ENCODE peak calls at places on chromosomes 4 and X, in ten cellular contexts. L is CD14-positive monocyte; F is GM04504; M is activated CD8-positive, alpha-beta memory T cell treated with anti-CD3 and anti-CD28 coated beads for 4 hours; G is non-pigmented ciliary epithelial cell; Y is cardiac muscle cell; I is activated B cell treated with CpG ODN at 0.5 μM for 24 hours; S is globus pallidus; H is nephron progenitor cell; T is T-helper 1 cell. X is an unnamed sample.

GRCh38 chrX:19342331-19342906 is 1.3 kb upstream of the PDHA1 start:
- DNase-seq in L (no peak), F (no peak), M (no peak), G (no peak), Y (peak; percentile 10), I (no peak), S (no peak), H (no peak), T (no peak), X (peak; percentile 15)

GRCh38 chrX:136768469-136769084 is 12.2 kb downstream of the ARHGEF6 start:
- DNase-seq in L (peak; percentile 75), F (peak; percentile 83), M (no peak), G (peak; percentile 67), Y (peak; percentile 83), I (no peak), S (no peak), H (no peak), T (peak; percentile 12), X (peak; percentile 54)

GRCh38 chrX:139826065-139827044 is 106.5 kb downstream of the ATP11C start:
- DNase-seq in L (no peak), F (peak; percentile 44), M (no peak), G (peak; percentile 23), Y (peak; percentile 44), I (no peak), S (peak; percentile 10), H (no peak), T (no peak), X (no peak)

GRCh38 chrX:78063687-78064086 is 40.4 kb upstream of the PGK1 start:
- DNase-seq in L (no peak), F (no peak), M (no peak), G (no peak), Y (no peak), I (no peak), S (no peak), H (no peak), T (no peak), X (no peak)

GRCh38 chr4:136643416-136643815 is 888.9 kb downstream of the PCDH18 start:
- DNase-seq in L (no peak), F (no peak), M (no peak), G (no peak), Y (no peak), I (no peak), S (no peak), H (no peak), T (no peak), X (no peak)

GRCh38 chr4:145885666-145886065 is 53.0 kb downstream of the ZNF827 start:
- DNase-seq in L (no peak), F (no peak), M (no peak), G (no peak), Y (no peak), I (no peak), S (no peak), H (no peak), T (no peak), X (no peak)

GRCh38 chr4:170391066-170391754 is 301.5 kb upstream of the AADAT start:
- DNase-seq in L (no peak), F (peak; percentile 76), M (no peak), G (peak; percentile 95), Y (no peak), I (no peak), S (no peak), H (no peak), T (no peak), X (no peak)

GRCh38 chr4:82517043-82517442 is 44.7 kb downstream of the TMEM150C start:
- DNase-seq in L (no peak), F (no peak), M (no peak), G (no peak), Y (peak; percentile 34), I (no peak), S (no peak), H (no peak), T (no peak), X (no peak)

GRCh38 chrX:68369559-68369958 is 63.7 kb downstream of the OPHN1 start:
- DNase-seq in L (no peak), F (no peak), M (no peak), G (no peak), Y (no peak), I (no peak), S (no peak), H (no peak), T (no peak), X (no peak)

GRCh38 chr4:78496021-78496643 is 55.4 kb upstream of the ANXA3 start:
- DNase-seq in L (no peak), F (no peak), M (no peak), G (no peak), Y (peak; percentile 89), I (no peak), S (no peak), H (no peak), T (no peak), X (no peak)

GRCh38 chrX:107675823-107676555 is 47.7 kb downstream of the PRPS1 start:
- DNase-seq in L (no peak), F (no peak), M (no peak), G (no peak), Y (peak; percentile 80), I (peak; percentile 16), S (no peak), H (no peak), T (no peak), X (no peak)

GRCh38 chr4:2746891-2747695 is 9.0 kb downstream of the TNIP2 start:
- DNase-seq in L (no peak), F (no peak), M (no peak), G (no peak), Y (no peak), I (no peak), S (no peak), H (no peak), T (no peak), X (no peak)

GRCh38 chr4:108683479-108683878 is 33.1 kb downstream of the OSTC start:
- DNase-seq in L (no peak), F (no peak), M (no peak), G (no peak), Y (peak; percentile 50), I (no peak), S (no peak), H (no peak), T (no peak), X (no peak)

GRCh38 chrX:23784487-23785301 is 1.7 kb downstream of the SAT1 start:
- DNase-seq in L (no peak), F (peak; percentile 43), M (no peak), G (no peak), Y (peak; percentile 82), I (no peak), S (no peak), H (no peak), T (no peak), X (peak; percentile 26)

GRCh38 chr4:163610642-163611041 is 116.2 kb downstream of the TMA16 start:
- DNase-seq in L (no peak), F (no peak), M (no peak), G (no peak), Y (no peak), I (no peak), S (no peak), H (no peak), T (no peak), X (no peak)

GRCh38 chr4:168717852-168718251 is 221.0 kb downstream of the PALLD start:
- DNase-seq in L (no peak), F (no peak), M (no peak), G (no peak), Y (peak; percentile 66), I (no peak), S (no peak), H (no peak), T (no peak), X (no peak)

GRCh38 chrX:135432881-135433521 is 11.3 kb downstream of the SMIM10L2A start:
- DNase-seq in L (no peak), F (no peak), M (no peak), G (no peak), Y (no peak), I (no peak), S (peak; percentile 12), H (no peak), T (no peak), X (no peak)

GRCh38 chr4:87559090-87559837 is 30.1 kb upstream of the SPARCL1 start:
- DNase-seq in L (no peak), F (no peak), M (no peak), G (no peak), Y (no peak), I (no peak), S (no peak), H (peak; percentile 4), T (no peak), X (peak; percentile 10)

GRCh38 chr4:29770627-29771026 is 949.5 kb upstream of the PCDH7 start:
- DNase-seq in L (no peak), F (no peak), M (no peak), G (no peak), Y (no peak), I (no peak), S (no peak), H (no peak), T (no peak), X (no peak)

GRCh38 chr4:38009949-38010348 is 49.8 kb downstream of the PTTG2 start:
- DNase-seq in L (no peak), F (no peak), M (no peak), G (no peak), Y (no peak), I (no peak), S (no peak), H (no peak), T (no peak), X (no peak)

GRCh38 chr4:111960241-111960667 is 185.0 kb upstream of the FAM241A start:
- DNase-seq in L (no peak), F (peak; percentile 52), M (no peak), G (no peak), Y (no peak), I (no peak), S (no peak), H (no peak), T (no peak), X (no peak)

GRCh38 chr4:80081566-80081965 is 8.5 kb upstream of the ANTXR2 start:
- DNase-seq in L (no peak), F (no peak), M (no peak), G (no peak), Y (no peak), I (no peak), S (no peak), H (no peak), T (no peak), X (no peak)

GRCh38 chrX:68719181-68719903 is 71.9 kb downstream of the STARD8 start:
- DNase-seq in L (no peak), F (no peak), M (no peak), G (no peak), Y (no peak), I (no peak), S (no peak), H (no peak), T (no peak), X (no peak)

GRCh38 chr4:152699313-152699712 is 19.5 kb upstream of the TMEM154 start:
- DNase-seq in L (no peak), F (no peak), M (no peak), G (no peak), Y (no peak), I (no peak), S (no peak), H (no peak), T (no peak), X (no peak)

GRCh38 chr4:1462009-1462767 is 55.9 kb upstream of the NKX1-1 start:
- DNase-seq in L (peak; percentile 30), F (no peak), M (no peak), G (no peak), Y (no peak), I (no peak), S (no peak), H (no peak), T (no peak), X (no peak)

GRCh38 chr4:3262208-3263052 is 13.5 kb downstream of the MSANTD1 start:
- DNase-seq in L (no peak), F (no peak), M (no peak), G (no peak), Y (no peak), I (no peak), S (no peak), H (no peak), T (no peak), X (no peak)

GRCh38 chrX:107205770-107206696 is at the start of the genes DNAAF6 and NUP62CL:
- DNase-seq in L (no peak), F (no peak), M (peak; percentile 39), G (no peak), Y (peak; percentile 31), I (peak; percentile 41), S (peak; percentile 21), H (peak; percentile 82), T (peak; percentile 53), X (peak; percentile 95)